ENCODE peak calls at places on chromosomes 12 and 14, in seven cellular contexts. M is cardiac muscle cell; V is glutamatergic neuron; Y is kidney glomerular epithelial cell; G is activated naive CD8-positive, alpha-beta T cell treated with anti-CD3 and anti-CD28 coated beads for 36 hours; R is neural crest cell; O is activated CD4-positive, alpha-beta T cell treated with anti-CD3 and anti-CD28 coated beads, Interleukin-2, amount 50 U/mL, for 1 hour. D is an unnamed sample.

GRCh38 chr12:32820376-32820931 is 64.8 kb upstream of the YARS2 start:
- DNase-seq in M (no peak), V (no peak), Y (no peak), G (no peak), R (no peak), O (no peak), D (no peak)

GRCh38 chr14:93103392-93104080 is 12.2 kb downstream of the ITPK1 start:
- DNase-seq in M (no peak), V (no peak), Y (no peak), G (peak), R (no peak), O (peak), D (no peak)

GRCh38 chr12:49687941-49688340 is 19.3 kb downstream of the FMNL3 start:
- DNase-seq in M (no peak), V (no peak), Y (no peak), G (no peak), R (no peak), O (no peak), D (no peak)

GRCh38 chr14:33592298-33592697 is 358.6 kb downstream of the EGLN3 start:
- DNase-seq in M (no peak), V (no peak), Y (peak), G (no peak), R (no peak), O (no peak), D (no peak)

GRCh38 chr12:32266756-32267155 is 132.6 kb upstream of the FGD4 start:
- DNase-seq in M (no peak), V (no peak), Y (peak), G (no peak), R (no peak), O (no peak), D (no peak)

GRCh38 chr12:123982269-123982668 is 9.3 kb downstream of the ZNF664 start:
- DNase-seq in M (no peak), V (no peak), Y (no peak), G (no peak), R (no peak), O (no peak), D (no peak)

GRCh38 chr12:58920102-58920955 is at the start of gene LRIG3:
- DNase-seq in M (peak), V (peak), Y (peak), G (peak), R (peak), O (no peak), D (peak)

GRCh38 chr14:23186913-23187654 is 3.6 kb upstream of the SLC7A8 start:
- DNase-seq in M (peak), V (peak), Y (peak), G (no peak), R (peak), O (peak), D (no peak)

GRCh38 chr12:49619286-49619685 is 4.1 kb upstream of the PRPF40B start:
- DNase-seq in M (no peak), V (no peak), Y (no peak), G (no peak), R (no peak), O (no peak), D (no peak)

GRCh38 chr12:19575307-19576243 is 136.3 kb downstream of the AEBP2 start:
- DNase-seq in M (peak), V (no peak), Y (peak), G (no peak), R (no peak), O (no peak), D (no peak)

GRCh38 chr14:87869619-87870583 is 123.1 kb downstream of the GALC start:
- DNase-seq in M (no peak), V (no peak), Y (peak), G (no peak), R (no peak), O (no peak), D (no peak)

D was measured in amygdala.